ENCODE peak calls at places on chromosomes 5 and 9, in six cellular contexts. One of them, this sample, is unnamed.

GRCh38 chr9:127869310-127870152 is 7.9 kb downstream of the AK1 start:
- DNase-seq in sigmoid colon: peak; percentile 95
- DNase-seq in body of pancreas: peak; percentile 90
- DNase-seq in IMR-90: peak; percentile 67
- DNase-seq in transverse colon: peak; percentile 92
- DNase-seq in upper lobe of left lung: peak; percentile 93
- DNase-seq in this sample: no peak

GRCh38 chr5:141100243-141100805 is at the start of gene PCDHB3:
- DNase-seq in sigmoid colon: no peak
- DNase-seq in upper lobe of left lung: peak; percentile 27
- DNase-seq in transverse colon: no peak
- DNase-seq in body of pancreas: peak; percentile 33
- DNase-seq in IMR-90: peak; percentile 16
- DNase-seq in this sample: no peak

GRCh38 chr5:63553069-63553468 is 409.2 kb downstream of the HTR1A start:
- DNase-seq in transverse colon: no peak
- DNase-seq in sigmoid colon: no peak
- DNase-seq in upper lobe of left lung: no peak
- DNase-seq in body of pancreas: no peak
- DNase-seq in IMR-90: no peak
- DNase-seq in this sample: no peak

GRCh38 chr5:164191240-164191639 is 685.8 kb downstream of the MAT2B start:
- DNase-seq in transverse colon: peak; percentile 66
- DNase-seq in sigmoid colon: no peak
- DNase-seq in IMR-90: peak; percentile 82
- DNase-seq in body of pancreas: peak; percentile 29
- DNase-seq in upper lobe of left lung: no peak
- DNase-seq in this sample: no peak

GRCh38 chr5:74866653-74867162 is 521 bp upstream of the FAM169A start:
- DNase-seq in IMR-90: no peak
- DNase-seq in upper lobe of left lung: no peak
- DNase-seq in transverse colon: no peak
- DNase-seq in sigmoid colon: no peak
- DNase-seq in body of pancreas: no peak
- DNase-seq in this sample: no peak

GRCh38 chr9:71506821-71507220 is 261.5 kb downstream of the CEMIP2 start:
- DNase-seq in upper lobe of left lung: no peak
- DNase-seq in body of pancreas: no peak
- DNase-seq in transverse colon: peak; percentile 29
- DNase-seq in sigmoid colon: no peak
- DNase-seq in IMR-90: peak; percentile 27
- DNase-seq in this sample: no peak

GRCh38 chr9:75910716-75911115 is 20.2 kb downstream of the PCSK5 start:
- DNase-seq in body of pancreas: no peak
- DNase-seq in IMR-90: no peak
- DNase-seq in upper lobe of left lung: no peak
- DNase-seq in transverse colon: no peak
- DNase-seq in sigmoid colon: no peak
- DNase-seq in this sample: no peak

GRCh38 chr5:74386571-74387334 is 253.8 kb downstream of the ENC1 start:
- DNase-seq in body of pancreas: no peak
- DNase-seq in sigmoid colon: no peak
- DNase-seq in transverse colon: no peak
- DNase-seq in upper lobe of left lung: no peak
- DNase-seq in IMR-90: peak; percentile 75
- DNase-seq in this sample: no peak

GRCh38 chr9:79362100-79363081 is 209.4 kb upstream of the TLE4 start:
- DNase-seq in transverse colon: no peak
- DNase-seq in IMR-90: peak; percentile 64
- DNase-seq in body of pancreas: no peak
- DNase-seq in sigmoid colon: no peak
- DNase-seq in upper lobe of left lung: no peak
- DNase-seq in this sample: no peak

GRCh38 chr9:93118863-93119702 is 15.0 kb downstream of the NINJ1 start:
- DNase-seq in transverse colon: no peak
- DNase-seq in sigmoid colon: peak; percentile 64
- DNase-seq in upper lobe of left lung: peak; percentile 21
- DNase-seq in body of pancreas: no peak
- DNase-seq in IMR-90: no peak
- DNase-seq in this sample: no peak

GRCh38 chr9:98021306-98022040 is 35.1 kb upstream of the NANS start:
- DNase-seq in body of pancreas: peak; percentile 19
- DNase-seq in upper lobe of left lung: no peak
- DNase-seq in transverse colon: no peak
- DNase-seq in IMR-90: no peak
- DNase-seq in sigmoid colon: no peak
- DNase-seq in this sample: no peak

GRCh38 chr5:96884995-96885394 is 8.7 kb downstream of the ERAP2 start:
- DNase-seq in transverse colon: no peak
- DNase-seq in upper lobe of left lung: no peak
- DNase-seq in IMR-90: no peak
- DNase-seq in sigmoid colon: no peak
- DNase-seq in body of pancreas: no peak
- DNase-seq in this sample: no peak

GRCh38 chr5:13909271-13909670 is 35.2 kb downstream of the DNAH5 start:
- DNase-seq in IMR-90: no peak
- DNase-seq in body of pancreas: no peak
- DNase-seq in sigmoid colon: no peak
- DNase-seq in upper lobe of left lung: no peak
- DNase-seq in transverse colon: no peak
- DNase-seq in this sample: no peak

GRCh38 chr5:16570121-16570815 is 46.5 kb downstream of the RETREG1 start:
- DNase-seq in sigmoid colon: no peak
- DNase-seq in transverse colon: no peak
- DNase-seq in body of pancreas: no peak
- DNase-seq in IMR-90: peak; percentile 31
- DNase-seq in upper lobe of left lung: no peak
- DNase-seq in this sample: no peak

GRCh38 chr9:134811673-134812668 is 68.6 kb upstream of the FCN2 start:
- DNase-seq in upper lobe of left lung: no peak
- DNase-seq in sigmoid colon: no peak
- DNase-seq in body of pancreas: no peak
- DNase-seq in transverse colon: no peak
- DNase-seq in IMR-90: peak; percentile 96
- DNase-seq in this sample: no peak

GRCh38 chr5:91142819-91143218 is 240.3 kb downstream of the ARRDC3 start:
- DNase-seq in upper lobe of left lung: no peak
- DNase-seq in body of pancreas: no peak
- DNase-seq in IMR-90: no peak
- DNase-seq in sigmoid colon: no peak
- DNase-seq in transverse colon: no peak
- DNase-seq in this sample: no peak

GRCh38 chr5:143663872-143664271 is 148.1 kb upstream of the HMHB1 start:
- DNase-seq in body of pancreas: no peak
- DNase-seq in sigmoid colon: no peak
- DNase-seq in IMR-90: no peak
- DNase-seq in transverse colon: no peak
- DNase-seq in upper lobe of left lung: no peak
- DNase-seq in this sample: no peak

GRCh38 chr9:134225816-134226215 is 61.5 kb upstream of the RNU6ATAC start:
- DNase-seq in upper lobe of left lung: no peak
- DNase-seq in body of pancreas: no peak
- DNase-seq in IMR-90: no peak
- DNase-seq in sigmoid colon: peak; percentile 58
- DNase-seq in transverse colon: no peak
- DNase-seq in this sample: no peak

GRCh38 chr5:147507480-147508126 is 2.3 kb downstream of the DPYSL3 start:
- DNase-seq in body of pancreas: no peak
- DNase-seq in IMR-90: peak; percentile 78
- DNase-seq in sigmoid colon: peak; percentile 82
- DNase-seq in upper lobe of left lung: no peak
- DNase-seq in transverse colon: peak; percentile 9
- DNase-seq in this sample: no peak

GRCh38 chr9:93093081-93093448 is 3.0 kb upstream of the CARD19 start:
- DNase-seq in sigmoid colon: peak; percentile 56
- DNase-seq in IMR-90: no peak
- DNase-seq in body of pancreas: peak; percentile 8
- DNase-seq in upper lobe of left lung: peak; percentile 18
- DNase-seq in transverse colon: no peak
- DNase-seq in this sample: no peak

GRCh38 chr9:106717686-106718085 is 145.3 kb upstream of the ZNF462 start:
- DNase-seq in body of pancreas: peak; percentile 14
- DNase-seq in transverse colon: no peak
- DNase-seq in IMR-90: peak; percentile 80
- DNase-seq in sigmoid colon: no peak
- DNase-seq in upper lobe of left lung: no peak
- DNase-seq in this sample: no peak

GRCh38 chr9:133763272-133764183 is 25.4 kb upstream of the SARDH start:
- DNase-seq in upper lobe of left lung: peak; percentile 12
- DNase-seq in IMR-90: peak; percentile 66
- DNase-seq in sigmoid colon: peak; percentile 59
- DNase-seq in transverse colon: no peak
- DNase-seq in body of pancreas: peak; percentile 8
- DNase-seq in this sample: no peak

GRCh38 chr9:21709464-21710058 is 92.9 kb upstream of the MTAP start:
- DNase-seq in transverse colon: peak; percentile 45
- DNase-seq in IMR-90: peak; percentile 53
- DNase-seq in body of pancreas: peak; percentile 63
- DNase-seq in upper lobe of left lung: peak; percentile 60
- DNase-seq in sigmoid colon: no peak
- DNase-seq in this sample: no peak

GRCh38 chr5:148956632-148957385 is 106.1 kb downstream of the SH3TC2 start:
- DNase-seq in body of pancreas: peak; percentile 37
- DNase-seq in upper lobe of left lung: peak; percentile 66
- DNase-seq in IMR-90: peak; percentile 49
- DNase-seq in sigmoid colon: no peak
- DNase-seq in transverse colon: no peak
- DNase-seq in this sample: no peak

DNA sequence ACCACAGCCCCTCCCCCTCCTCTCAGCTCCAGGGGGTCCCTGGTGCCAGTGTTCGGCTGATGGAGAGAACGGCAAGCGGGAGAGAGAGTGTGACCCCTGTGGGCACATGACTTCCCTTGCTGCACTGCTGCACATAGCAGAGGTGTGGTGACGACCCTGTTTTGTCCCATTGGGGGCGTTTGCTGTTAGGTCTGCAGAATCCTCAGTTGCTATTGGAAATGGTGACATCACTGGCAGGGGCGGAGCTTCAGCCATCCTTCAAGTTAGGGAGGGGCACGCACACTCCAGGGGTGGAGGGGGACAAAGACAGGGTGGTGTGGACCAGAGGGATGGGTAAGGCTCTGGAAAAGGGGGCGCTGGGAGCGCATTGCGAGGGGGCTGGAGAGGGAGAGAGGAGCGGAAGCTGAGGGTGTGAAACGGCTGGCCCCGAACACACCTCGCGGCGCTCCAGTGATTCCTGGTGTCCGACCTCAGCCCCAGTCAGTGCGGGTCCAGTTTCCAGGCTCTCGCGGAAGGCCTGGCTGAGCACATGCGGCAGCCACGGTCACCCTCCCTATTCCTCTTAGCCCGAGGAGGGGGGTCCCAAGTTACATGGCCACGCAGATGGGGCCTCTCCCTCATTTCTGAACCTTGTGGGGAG is 776 bp upstream of the GRIN1 start:
- DNase-seq in upper lobe of left lung: no peak
- DNase-seq in sigmoid colon: no peak
- DNase-seq in transverse colon: no peak
- DNase-seq in body of pancreas: no peak
- DNase-seq in IMR-90: no peak
- DNase-seq in this sample: no peak
- H3K27me3 ChIP-seq in upper lobe of left lung: peaks cover 57% of the 10 kb centered on the region
- H3K27me3 ChIP-seq in sigmoid colon: peaks cover 45% of the 10 kb centered on the region
- H3K27me3 ChIP-seq in transverse colon: peaks cover 97% of the 10 kb centered on the region
- H3K27me3 ChIP-seq in body of pancreas: peaks cover 27% of the 10 kb centered on the region
- H3K27me3 ChIP-seq in IMR-90: peaks cover 63% of the 10 kb centered on the region
- H3K27me3 ChIP-seq in this sample: peaks cover 35% of the 10 kb centered on the region

GRCh38 chr9:125747053-125747764 is at the start of gene PBX3:
- DNase-seq in sigmoid colon: peak; percentile 81
- DNase-seq in IMR-90: no peak
- DNase-seq in transverse colon: peak; percentile 54
- DNase-seq in upper lobe of left lung: peak; percentile 57
- DNase-seq in body of pancreas: peak; percentile 59
- DNase-seq in this sample: no peak

GRCh38 chr9:125746774-125747052 is 460 bp upstream of the PBX3 start:
- DNase-seq in body of pancreas: no peak
- DNase-seq in sigmoid colon: no peak
- DNase-seq in IMR-90: no peak
- DNase-seq in upper lobe of left lung: no peak
- DNase-seq in transverse colon: no peak
- DNase-seq in this sample: no peak

GRCh38 chr9:125748511-125749099 is 1.4 kb downstream of the PBX3 start:
- DNase-seq in IMR-90: no peak
- DNase-seq in sigmoid colon: no peak
- DNase-seq in transverse colon: no peak
- DNase-seq in body of pancreas: peak; percentile 14
- DNase-seq in upper lobe of left lung: no peak
- DNase-seq in this sample: no peak

GRCh38 chr9:125749287-125749935 is 2.2 kb downstream of the PBX3 start:
- DNase-seq in IMR-90: no peak
- DNase-seq in upper lobe of left lung: no peak
- DNase-seq in transverse colon: no peak
- DNase-seq in sigmoid colon: no peak
- DNase-seq in body of pancreas: no peak
- DNase-seq in this sample: no peak

DNA sequence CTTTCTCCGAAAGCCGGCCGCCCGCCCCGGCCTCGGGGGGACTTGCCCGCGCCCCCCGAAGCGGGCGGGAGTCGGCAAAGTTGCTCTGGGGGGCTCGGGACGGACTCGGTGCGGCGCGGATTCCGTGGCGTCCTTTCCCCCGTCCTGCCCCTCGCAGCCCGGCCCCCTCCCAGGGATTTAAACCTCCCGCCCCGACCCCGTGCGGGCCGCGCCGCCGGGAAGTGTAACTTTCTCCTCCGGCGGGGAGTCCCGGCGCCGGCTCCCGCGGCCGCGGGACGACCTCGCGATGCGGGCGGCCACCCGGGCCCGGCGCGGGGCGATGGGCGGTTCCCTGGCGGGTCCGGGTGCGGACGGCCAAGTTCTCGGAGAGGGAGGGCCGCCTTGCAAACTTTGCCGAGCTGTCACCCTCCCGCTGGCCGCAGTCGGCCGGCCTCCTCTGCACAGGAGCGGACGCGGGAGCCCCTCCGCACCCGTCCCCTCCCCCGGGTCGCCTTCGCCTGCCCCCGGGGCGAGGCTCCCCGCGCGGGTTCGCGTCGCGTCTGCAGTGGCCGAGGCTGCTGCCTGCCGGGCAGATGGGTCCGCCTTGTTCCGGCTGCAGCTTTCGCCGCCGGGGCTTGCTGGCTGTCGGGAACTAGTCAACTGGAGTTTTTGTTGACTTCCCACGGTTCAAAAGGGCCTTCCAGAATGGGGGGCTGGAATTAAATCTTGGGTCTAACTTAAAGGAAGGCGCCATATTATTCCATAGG is 765 bp downstream of the PBX3 start:
- DNase-seq in IMR-90: no peak
- DNase-seq in sigmoid colon: peak; percentile 70
- DNase-seq in transverse colon: peak; percentile 42
- DNase-seq in upper lobe of left lung: peak; percentile 52
- DNase-seq in body of pancreas: peak; percentile 32
- DNase-seq in this sample: no peak
- TF ChIP-seq POLR2A in IMR-90: no peak
- TF ChIP-seq POLR2A in sigmoid colon: no peak
- TF ChIP-seq POLR2A in transverse colon: no peak
- TF ChIP-seq POLR2A in upper lobe of left lung: peak; percentile 44
- TF ChIP-seq POLR2A in body of pancreas: peak; percentile 11
- TF ChIP-seq POLR2A in this sample: no peak

GRCh38 chr5:1360861-1361260 is 16.0 kb upstream of the CLPTM1L start:
- DNase-seq in upper lobe of left lung: no peak
- DNase-seq in sigmoid colon: no peak
- DNase-seq in IMR-90: no peak
- DNase-seq in transverse colon: no peak
- DNase-seq in body of pancreas: no peak
- DNase-seq in this sample: no peak
- H3K27me3 ChIP-seq in upper lobe of left lung: no peaks in the 10 kb centered on the region
- H3K27me3 ChIP-seq in sigmoid colon: peaks cover 3% of the 10 kb centered on the region
- H3K27me3 ChIP-seq in IMR-90: peaks cover 50% of the 10 kb centered on the region
- H3K27me3 ChIP-seq in transverse colon: peaks cover 55% of the 10 kb centered on the region
- H3K27me3 ChIP-seq in body of pancreas: no peaks in the 10 kb centered on the region
- H3K27me3 ChIP-seq in this sample: peaks cover 98% of the 10 kb centered on the region

GRCh38 chr5:137061382-137061781 is 437.7 kb downstream of the SPOCK1 start:
- DNase-seq in sigmoid colon: no peak
- DNase-seq in upper lobe of left lung: no peak
- DNase-seq in body of pancreas: no peak
- DNase-seq in transverse colon: no peak
- DNase-seq in IMR-90: no peak
- DNase-seq in this sample: no peak
- TF ChIP-seq POLR2A in sigmoid colon: no peak
- TF ChIP-seq POLR2A in upper lobe of left lung: no peak
- TF ChIP-seq POLR2A in body of pancreas: no peak
- TF ChIP-seq POLR2A in transverse colon: no peak
- TF ChIP-seq POLR2A in IMR-90: no peak
- TF ChIP-seq POLR2A in this sample: no peak